ENCODE peak calls at places on chromosome 20, in four cellular contexts. One of them, this sample, is unnamed.

GRCh38 chr20:6502219-6502618 is 265.3 kb upstream of the BMP2 start:
- DNase-seq in mucosa of gallbladder: no peak
- DNase-seq in stimulated activated CD8-positive, alpha-beta memory T cell treated with anti-CD3 and anti-CD28 coated beads, Interleukin-15, amount 100 ng/mL, for 24 hours: no peak
- DNase-seq in stimulated activated CD4-positive, alpha-beta T cell treated with anti-CD3 and anti-CD28 coated beads, TNF-alpha, amount 100 ng/mL, for 4 hours: no peak
- DNase-seq in this sample: no peak

GRCh38 chr20:40757087-40757486 is 68.1 kb upstream of the MAFB start:
- DNase-seq in mucosa of gallbladder: no peak
- DNase-seq in stimulated activated CD8-positive, alpha-beta memory T cell treated with anti-CD3 and anti-CD28 coated beads, Interleukin-15, amount 100 ng/mL, for 24 hours: no peak
- DNase-seq in stimulated activated CD4-positive, alpha-beta T cell treated with anti-CD3 and anti-CD28 coated beads, TNF-alpha, amount 100 ng/mL, for 4 hours: no peak
- DNase-seq in this sample: no peak

GRCh38 chr20:36644713-36645109 is 1.3 kb downstream of the SLA2 start:
- DNase-seq in mucosa of gallbladder: no peak
- DNase-seq in stimulated activated CD8-positive, alpha-beta memory T cell treated with anti-CD3 and anti-CD28 coated beads, Interleukin-15, amount 100 ng/mL, for 24 hours: no peak
- DNase-seq in stimulated activated CD4-positive, alpha-beta T cell treated with anti-CD3 and anti-CD28 coated beads, TNF-alpha, amount 100 ng/mL, for 4 hours: peak; percentile 38
- DNase-seq in this sample: no peak

GRCh38 chr20:62345681-62346370 is 21.3 kb downstream of the LAMA5 start:
- DNase-seq in mucosa of gallbladder: no peak
- DNase-seq in stimulated activated CD8-positive, alpha-beta memory T cell treated with anti-CD3 and anti-CD28 coated beads, Interleukin-15, amount 100 ng/mL, for 24 hours: no peak
- DNase-seq in stimulated activated CD4-positive, alpha-beta T cell treated with anti-CD3 and anti-CD28 coated beads, TNF-alpha, amount 100 ng/mL, for 4 hours: no peak
- DNase-seq in this sample: no peak

GRCh38 chr20:44075191-44075949 is 111.6 kb downstream of the JPH2 start:
- DNase-seq in mucosa of gallbladder: no peak
- DNase-seq in stimulated activated CD8-positive, alpha-beta memory T cell treated with anti-CD3 and anti-CD28 coated beads, Interleukin-15, amount 100 ng/mL, for 24 hours: no peak
- DNase-seq in stimulated activated CD4-positive, alpha-beta T cell treated with anti-CD3 and anti-CD28 coated beads, TNF-alpha, amount 100 ng/mL, for 4 hours: no peak
- DNase-seq in this sample: no peak

GRCh38 chr20:1122388-1123315 is 4.2 kb downstream of the PSMF1 start:
- DNase-seq in mucosa of gallbladder: peak; percentile 62
- DNase-seq in stimulated activated CD8-positive, alpha-beta memory T cell treated with anti-CD3 and anti-CD28 coated beads, Interleukin-15, amount 100 ng/mL, for 24 hours: no peak
- DNase-seq in stimulated activated CD4-positive, alpha-beta T cell treated with anti-CD3 and anti-CD28 coated beads, TNF-alpha, amount 100 ng/mL, for 4 hours: no peak
- DNase-seq in this sample: no peak

GRCh38 chr20:37534401-37535157 is 6.9 kb upstream of the BLCAP start:
- DNase-seq in mucosa of gallbladder: peak; percentile 81
- DNase-seq in stimulated activated CD8-positive, alpha-beta memory T cell treated with anti-CD3 and anti-CD28 coated beads, Interleukin-15, amount 100 ng/mL, for 24 hours: no peak
- DNase-seq in stimulated activated CD4-positive, alpha-beta T cell treated with anti-CD3 and anti-CD28 coated beads, TNF-alpha, amount 100 ng/mL, for 4 hours: no peak
- DNase-seq in this sample: no peak

GRCh38 chr20:48797850-48798747 is 29.7 kb downstream of the PREX1 start:
- DNase-seq in mucosa of gallbladder: no peak
- DNase-seq in stimulated activated CD8-positive, alpha-beta memory T cell treated with anti-CD3 and anti-CD28 coated beads, Interleukin-15, amount 100 ng/mL, for 24 hours: no peak
- DNase-seq in stimulated activated CD4-positive, alpha-beta T cell treated with anti-CD3 and anti-CD28 coated beads, TNF-alpha, amount 100 ng/mL, for 4 hours: no peak
- DNase-seq in this sample: no peak

GRCh38 chr20:346640-347316 is at the start of gene NRSN2:
- DNase-seq in mucosa of gallbladder: peak; percentile 33
- DNase-seq in stimulated activated CD8-positive, alpha-beta memory T cell treated with anti-CD3 and anti-CD28 coated beads, Interleukin-15, amount 100 ng/mL, for 24 hours: no peak
- DNase-seq in stimulated activated CD4-positive, alpha-beta T cell treated with anti-CD3 and anti-CD28 coated beads, TNF-alpha, amount 100 ng/mL, for 4 hours: no peak
- DNase-seq in this sample: no peak

GRCh38 chr20:41318271-41318649 is 729 bp upstream of the ZHX3 start:
- DNase-seq in mucosa of gallbladder: peak; percentile 21
- DNase-seq in stimulated activated CD8-positive, alpha-beta memory T cell treated with anti-CD3 and anti-CD28 coated beads, Interleukin-15, amount 100 ng/mL, for 24 hours: no peak
- DNase-seq in stimulated activated CD4-positive, alpha-beta T cell treated with anti-CD3 and anti-CD28 coated beads, TNF-alpha, amount 100 ng/mL, for 4 hours: no peak
- DNase-seq in this sample: no peak

GRCh38 chr20:8796088-8796665 is 272.7 kb upstream of the PLCB4 start:
- DNase-seq in mucosa of gallbladder: peak; percentile 30
- DNase-seq in stimulated activated CD8-positive, alpha-beta memory T cell treated with anti-CD3 and anti-CD28 coated beads, Interleukin-15, amount 100 ng/mL, for 24 hours: no peak
- DNase-seq in stimulated activated CD4-positive, alpha-beta T cell treated with anti-CD3 and anti-CD28 coated beads, TNF-alpha, amount 100 ng/mL, for 4 hours: no peak
- DNase-seq in this sample: no peak

GRCh38 chr20:58921564-58921963 is 59.5 kb upstream of the NELFCD start:
- DNase-seq in mucosa of gallbladder: no peak
- DNase-seq in stimulated activated CD8-positive, alpha-beta memory T cell treated with anti-CD3 and anti-CD28 coated beads, Interleukin-15, amount 100 ng/mL, for 24 hours: no peak
- DNase-seq in stimulated activated CD4-positive, alpha-beta T cell treated with anti-CD3 and anti-CD28 coated beads, TNF-alpha, amount 100 ng/mL, for 4 hours: no peak
- DNase-seq in this sample: no peak

GRCh38 chr20:6599876-6600275 is 167.6 kb upstream of the BMP2 start:
- DNase-seq in mucosa of gallbladder: no peak
- DNase-seq in stimulated activated CD8-positive, alpha-beta memory T cell treated with anti-CD3 and anti-CD28 coated beads, Interleukin-15, amount 100 ng/mL, for 24 hours: no peak
- DNase-seq in stimulated activated CD4-positive, alpha-beta T cell treated with anti-CD3 and anti-CD28 coated beads, TNF-alpha, amount 100 ng/mL, for 4 hours: no peak
- DNase-seq in this sample: no peak

GRCh38 chr20:19918965-19919329 is 98.2 kb upstream of the NAA20 start:
- DNase-seq in mucosa of gallbladder: no peak
- DNase-seq in stimulated activated CD8-positive, alpha-beta memory T cell treated with anti-CD3 and anti-CD28 coated beads, Interleukin-15, amount 100 ng/mL, for 24 hours: no peak
- DNase-seq in stimulated activated CD4-positive, alpha-beta T cell treated with anti-CD3 and anti-CD28 coated beads, TNF-alpha, amount 100 ng/mL, for 4 hours: no peak
- DNase-seq in this sample: no peak

GRCh38 chr20:8749986-8750385 is 318.9 kb upstream of the PLCB4 start:
- DNase-seq in mucosa of gallbladder: no peak
- DNase-seq in stimulated activated CD8-positive, alpha-beta memory T cell treated with anti-CD3 and anti-CD28 coated beads, Interleukin-15, amount 100 ng/mL, for 24 hours: no peak
- DNase-seq in stimulated activated CD4-positive, alpha-beta T cell treated with anti-CD3 and anti-CD28 coated beads, TNF-alpha, amount 100 ng/mL, for 4 hours: no peak
- DNase-seq in this sample: no peak

GRCh38 chr20:62642666-62643520 is 590 bp downstream of the SLCO4A1 start:
- DNase-seq in mucosa of gallbladder: no peak
- DNase-seq in stimulated activated CD8-positive, alpha-beta memory T cell treated with anti-CD3 and anti-CD28 coated beads, Interleukin-15, amount 100 ng/mL, for 24 hours: no peak
- DNase-seq in stimulated activated CD4-positive, alpha-beta T cell treated with anti-CD3 and anti-CD28 coated beads, TNF-alpha, amount 100 ng/mL, for 4 hours: peak; percentile 58
- DNase-seq in this sample: no peak

GRCh38 chr20:25076731-25077609 is 5.0 kb downstream of the VSX1 start:
- DNase-seq in mucosa of gallbladder: peak; percentile 19
- DNase-seq in stimulated activated CD8-positive, alpha-beta memory T cell treated with anti-CD3 and anti-CD28 coated beads, Interleukin-15, amount 100 ng/mL, for 24 hours: no peak
- DNase-seq in stimulated activated CD4-positive, alpha-beta T cell treated with anti-CD3 and anti-CD28 coated beads, TNF-alpha, amount 100 ng/mL, for 4 hours: no peak
- DNase-seq in this sample: no peak

GRCh38 chr20:24995741-24996448 is 3.3 kb upstream of the APMAP start:
- DNase-seq in mucosa of gallbladder: no peak
- DNase-seq in stimulated activated CD8-positive, alpha-beta memory T cell treated with anti-CD3 and anti-CD28 coated beads, Interleukin-15, amount 100 ng/mL, for 24 hours: no peak
- DNase-seq in stimulated activated CD4-positive, alpha-beta T cell treated with anti-CD3 and anti-CD28 coated beads, TNF-alpha, amount 100 ng/mL, for 4 hours: no peak
- DNase-seq in this sample: no peak

GRCh38 chr20:63471719-63472158 is 716 bp downstream of the KCNQ2 start:
- DNase-seq in mucosa of gallbladder: no peak
- DNase-seq in stimulated activated CD8-positive, alpha-beta memory T cell treated with anti-CD3 and anti-CD28 coated beads, Interleukin-15, amount 100 ng/mL, for 24 hours: no peak
- DNase-seq in stimulated activated CD4-positive, alpha-beta T cell treated with anti-CD3 and anti-CD28 coated beads, TNF-alpha, amount 100 ng/mL, for 4 hours: no peak
- DNase-seq in this sample: no peak

GRCh38 chr20:61520761-61521460 is 268.9 kb downstream of the CDH4 start:
- DNase-seq in mucosa of gallbladder: no peak
- DNase-seq in stimulated activated CD8-positive, alpha-beta memory T cell treated with anti-CD3 and anti-CD28 coated beads, Interleukin-15, amount 100 ng/mL, for 24 hours: no peak
- DNase-seq in stimulated activated CD4-positive, alpha-beta T cell treated with anti-CD3 and anti-CD28 coated beads, TNF-alpha, amount 100 ng/mL, for 4 hours: no peak
- DNase-seq in this sample: no peak

GRCh38 chr20:41160686-41161085 is 23.3 kb downstream of the PLCG1 start:
- DNase-seq in mucosa of gallbladder: no peak
- DNase-seq in stimulated activated CD8-positive, alpha-beta memory T cell treated with anti-CD3 and anti-CD28 coated beads, Interleukin-15, amount 100 ng/mL, for 24 hours: no peak
- DNase-seq in stimulated activated CD4-positive, alpha-beta T cell treated with anti-CD3 and anti-CD28 coated beads, TNF-alpha, amount 100 ng/mL, for 4 hours: no peak
- DNase-seq in this sample: no peak

GRCh38 chr20:45913105-45913504 is 1.1 kb upstream of the PLTP start:
- DNase-seq in mucosa of gallbladder: no peak
- DNase-seq in stimulated activated CD8-positive, alpha-beta memory T cell treated with anti-CD3 and anti-CD28 coated beads, Interleukin-15, amount 100 ng/mL, for 24 hours: no peak
- DNase-seq in stimulated activated CD4-positive, alpha-beta T cell treated with anti-CD3 and anti-CD28 coated beads, TNF-alpha, amount 100 ng/mL, for 4 hours: no peak
- DNase-seq in this sample: no peak